ENCODE peak calls at places on chromosomes 12 and 14, in eight cellular contexts. F is HepG2, A is fibroblast of lung, J is OCI-LY7, C is mesendoderm, Q is PC-9, U is H1, H is IMR-90. E is an unnamed sample.

GRCh38 chr12:131912526-131913274 is 16.4 kb upstream of the PUS1 start:
- DNase-seq in Q (no peak), U (no peak), H (peak), A (peak), J (no peak), C (peak), F (peak), E (no peak)

GRCh38 chr12:113221997-113222729 is 899 bp downstream of the TPCN1 start:
- DNase-seq in F (no peak), H (no peak), J (peak), A (no peak), C (no peak), U (no peak), Q (peak), E (no peak)

GRCh38 chr12:125240717-125241116 is 175.5 kb downstream of the AACS start:
- DNase-seq in Q (no peak), F (no peak), C (no peak), A (no peak), U (no peak), J (no peak), H (no peak), E (no peak)

GRCh38 chr12:240566-240965 is 22.1 kb downstream of the SLC6A13 start:
- DNase-seq in U (no peak), A (no peak), Q (no peak), C (no peak), F (no peak), H (no peak), J (no peak), E (no peak)

GRCh38 chr12:123757555-123757954 is 4.5 kb upstream of the DNAH10 start:
- DNase-seq in Q (no peak), U (no peak), J (no peak), F (no peak), A (peak), C (no peak), H (peak), E (no peak)

GRCh38 chr14:69055125-69055524 is 76.0 kb upstream of the ACTN1 start:
- DNase-seq in J (no peak), Q (peak), H (peak), A (peak), U (no peak), C (no peak), F (no peak), E (no peak)

GRCh38 chr12:122076743-122077495 is 1.6 kb upstream of the MLXIP start:
- DNase-seq in C (no peak), A (no peak), H (no peak), J (peak), U (no peak), Q (no peak), F (peak), E (no peak)

GRCh38 chr12:53791735-53792326 is 40.1 kb upstream of the CISTR start:
- DNase-seq in F (no peak), U (peak), Q (peak), C (peak), H (no peak), J (peak), A (no peak), E (no peak)

GRCh38 chr14:99679111-99679510 is 5.0 kb upstream of the CYP46A1 start:
- DNase-seq in A (no peak), J (no peak), C (no peak), Q (no peak), H (no peak), F (no peak), U (no peak), E (no peak)

GRCh38 chr12:88897723-88898122 is 317.5 kb upstream of the KITLG start:
- DNase-seq in U (no peak), A (peak), F (no peak), Q (no peak), C (peak), J (no peak), H (peak), E (no peak)

GRCh38 chr12:51244269-51244668 is 5.6 kb downstream of the DAZAP2 start:
- DNase-seq in J (no peak), U (no peak), H (peak), Q (no peak), A (no peak), C (no peak), F (no peak), E (no peak)

GRCh38 chr12:131432532-131433260 is 278.2 kb upstream of the SFSWAP start:
- DNase-seq in J (peak), F (no peak), A (no peak), Q (no peak), C (no peak), H (no peak), U (no peak), E (no peak)

GRCh38 chr12:43891856-43892574 is 56.1 kb downstream of the TMEM117 start:
- DNase-seq in H (peak), C (no peak), A (no peak), J (no peak), U (no peak), Q (no peak), F (peak), E (no peak)

GRCh38 chr12:122282066-122282465 is 15.8 kb upstream of the VPS33A start:
- DNase-seq in F (no peak), C (peak), H (peak), Q (no peak), J (no peak), A (peak), U (no peak), E (no peak)

GRCh38 chr14:68492889-68493288 is 300.0 kb downstream of the ZFP36L1 start:
- DNase-seq in Q (no peak), U (no peak), C (no peak), A (no peak), J (no peak), H (no peak), F (no peak), E (no peak)

GRCh38 chr12:108459106-108459505 is 56.0 kb upstream of the FICD start:
- DNase-seq in A (no peak), C (no peak), Q (no peak), U (no peak), F (no peak), J (no peak), H (no peak), E (no peak)

GRCh38 chr12:93699271-93700141 is 22.3 kb downstream of the CRADD start:
- DNase-seq in J (no peak), A (peak), U (no peak), F (peak), Q (peak), C (no peak), H (peak), E (no peak)

GRCh38 chr12:10221846-10222245 is 9.2 kb downstream of the GABARAPL1 start:
- DNase-seq in U (no peak), F (no peak), A (no peak), J (no peak), Q (no peak), C (no peak), H (no peak), E (no peak)

GRCh38 chr12:42923564-42923963 is 334.0 kb upstream of the PRICKLE1 start:
- DNase-seq in J (no peak), Q (no peak), F (no peak), H (no peak), C (no peak), U (no peak), A (no peak), E (no peak)

GRCh38 chr12:84913151-84913550 is 552 bp upstream of the SLC6A15 start:
- DNase-seq in C (peak), A (peak), U (no peak), H (no peak), Q (no peak), J (no peak), F (no peak), E (no peak)

GRCh38 chr14:92924247-92924646 is 1.3 kb downstream of the CHGA start:
- DNase-seq in U (no peak), J (peak), F (no peak), A (no peak), Q (no peak), H (no peak), C (peak), E (no peak)

GRCh38 chr12:65462506-65462905 is 184.0 kb downstream of the MSRB3 start:
- DNase-seq in F (no peak), J (no peak), A (no peak), H (no peak), Q (no peak), C (no peak), U (no peak), E (no peak)

DNA sequence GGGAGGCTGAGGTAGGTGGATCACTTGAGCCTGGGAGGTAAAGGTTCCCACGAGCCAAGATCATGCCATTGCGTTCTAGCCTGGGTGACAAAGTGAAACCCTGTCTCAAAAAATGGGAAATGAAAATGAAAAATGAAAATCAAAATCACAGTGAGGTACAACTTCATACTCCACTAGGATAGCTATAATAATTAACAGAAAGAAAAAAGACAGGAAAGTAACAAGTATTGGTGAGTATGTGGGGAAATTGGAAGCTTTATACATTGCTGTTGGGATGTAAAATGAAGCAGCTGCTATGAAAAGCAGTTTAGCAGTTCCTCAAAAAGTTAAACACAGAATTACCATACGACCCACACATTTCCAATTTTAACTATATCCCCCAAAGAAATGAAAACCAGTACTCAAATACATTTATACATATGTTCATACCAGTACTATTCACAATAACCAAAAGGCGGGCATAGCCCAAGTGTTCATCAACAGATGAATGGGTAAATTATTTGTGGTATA is 22.2 kb downstream of the SGPP1 start:
- DNase-seq in U (no peak), J (peak), A (no peak), C (no peak), Q (no peak), F (no peak), H (no peak), E (no peak)
- H3K4me2 ChIP-seq in U (no peak), J (peak), A (no peak), C (no peak), Q (no peak), F (no peak), H (no peak), E (no peak)

GRCh38 chr14:23481992-23482813 is 12.7 kb downstream of the NGDN start:
- DNase-seq in C (peak), F (no peak), U (no peak), Q (no peak), J (no peak), A (no peak), H (no peak), E (no peak)

GRCh38 chr14:23481362-23481970 is 12.0 kb downstream of the NGDN start:
- DNase-seq in H (peak), F (no peak), Q (no peak), J (no peak), A (peak), U (no peak), C (peak), E (no peak)

GRCh38 chr14:23485311-23485710 is 15.8 kb downstream of the NGDN start:
- DNase-seq in A (no peak), C (peak), J (no peak), F (no peak), H (no peak), U (no peak), Q (no peak), E (no peak)

GRCh38 chr14:23483216-23483854 is 13.8 kb downstream of the NGDN start:
- DNase-seq in A (peak), F (peak), H (peak), U (no peak), J (peak), Q (no peak), C (peak), E (no peak)

DNA sequence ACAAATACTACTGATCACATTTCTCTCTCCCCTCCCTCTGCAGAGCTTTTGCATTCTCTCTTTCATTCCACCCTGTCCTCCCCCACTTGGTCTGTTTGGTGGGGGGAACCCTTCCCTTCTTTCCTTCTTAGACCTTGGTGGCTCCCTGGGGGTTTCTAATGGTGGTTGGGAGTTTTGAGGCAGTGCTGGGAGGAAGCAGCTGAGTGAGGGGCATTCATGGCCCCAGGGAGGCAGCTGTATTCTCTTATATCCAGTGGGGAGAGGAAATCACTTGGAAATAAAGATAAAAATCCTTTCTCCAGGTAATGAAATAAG is 13.3 kb downstream of the NGDN start:
- DNase-seq in C (no peak), A (no peak), U (no peak), F (no peak), J (no peak), H (no peak), Q (no peak), E (no peak)
- H3K4me2 ChIP-seq in C (no peak), A (no peak), U (peak), F (no peak), J (no peak), H (no peak), Q (no peak), E (no peak)

GRCh38 chr12:6343518-6343917 is 1.6 kb upstream of the TNFRSF1A start:
- DNase-seq in F (no peak), U (no peak), H (no peak), Q (no peak), J (no peak), C (peak), A (no peak), E (no peak)

GRCh38 chr12:6345319-6346071 is 3.6 kb upstream of the TNFRSF1A start:
- DNase-seq in A (peak), C (no peak), J (peak), U (no peak), Q (peak), H (peak), F (peak), E (peak)

GRCh38 chr12:6346235-6346832 is 4.5 kb upstream of the TNFRSF1A start:
- DNase-seq in U (no peak), H (no peak), Q (no peak), A (no peak), J (no peak), C (no peak), F (no peak), E (no peak)

GRCh38 chr12:6347367-6348338 is 5.8 kb upstream of the TNFRSF1A start:
- DNase-seq in F (no peak), J (no peak), Q (no peak), U (no peak), A (peak), C (no peak), H (peak), E (no peak)

DNA sequence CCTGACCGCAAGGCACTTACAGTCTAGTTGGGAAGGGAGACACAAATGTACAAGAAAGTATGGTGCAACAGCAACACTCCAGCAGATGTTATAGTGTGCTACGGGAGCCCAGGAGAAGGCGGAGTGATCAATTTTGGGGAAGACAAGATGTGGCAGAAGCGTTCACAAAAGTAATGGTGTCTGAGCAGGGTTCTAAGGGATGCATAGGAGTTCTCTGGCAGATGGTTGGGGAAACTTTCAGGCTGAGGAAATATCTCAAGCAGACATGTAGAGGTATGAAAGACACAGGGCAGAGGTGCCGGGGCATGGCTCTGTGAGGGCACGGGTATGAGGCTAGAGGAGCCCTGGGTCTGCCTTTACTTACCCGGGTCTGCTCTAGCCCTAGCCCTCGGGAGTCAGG is 5.1 kb upstream of the TNFRSF1A start:
- DNase-seq in H (no peak), C (no peak), A (no peak), F (no peak), J (no peak), Q (no peak), U (no peak), E (no peak)
- H3K4me2 ChIP-seq in H (no peak), C (no peak), A (no peak), F (no peak), J (no peak), Q (no peak), U (no peak), E (no peak)

GRCh38 chr12:75852956-75853355 is 178.6 kb downstream of the PHLDA1 start:
- DNase-seq in C (no peak), F (no peak), J (no peak), Q (no peak), U (no peak), A (no peak), H (no peak), E (no peak)

GRCh38 chr12:75848533-75848932 is 183.0 kb downstream of the PHLDA1 start:
- DNase-seq in Q (no peak), A (peak), C (no peak), U (no peak), J (no peak), H (peak), F (no peak), E (no peak)

GRCh38 chr12:75848961-75849360 is 182.6 kb downstream of the PHLDA1 start:
- DNase-seq in J (no peak), Q (no peak), A (no peak), U (no peak), H (no peak), F (no peak), C (no peak), E (no peak)

GRCh38 chr12:75852143-75852542 is 179.4 kb downstream of the PHLDA1 start:
- DNase-seq in H (peak), Q (no peak), F (no peak), J (no peak), U (no peak), C (no peak), A (no peak), E (peak)

GRCh38 chr12:75850751-75851462 is 180.7 kb downstream of the PHLDA1 start:
- DNase-seq in H (peak), F (no peak), C (peak), Q (peak), A (peak), J (no peak), U (no peak), E (peak)
- H3K4me2 ChIP-seq in H (no peak), F (no peak), C (no peak), Q (peak), A (no peak), J (no peak), U (no peak), E (peak)

GRCh38 chr12:90029317-90029716 is 320.7 kb upstream of the ATP2B1 start:
- DNase-seq in U (no peak), Q (no peak), F (no peak), A (no peak), J (no peak), H (no peak), C (no peak), E (no peak)
- H3K4me2 ChIP-seq in U (no peak), Q (peak), F (no peak), A (no peak), J (no peak), H (no peak), C (no peak), E (no peak)

GRCh38 chr12:116274552-116275375 is 2.7 kb downstream of the MED13L start:
- DNase-seq in F (no peak), H (no peak), J (no peak), Q (no peak), U (no peak), A (no peak), C (peak), E (no peak)
- H3K4me2 ChIP-seq in F (peak), H (peak), J (peak), Q (peak), U (peak), A (peak), C (peak), E (peak)

GRCh38 chr14:70644016-70644415 is 2.3 kb downstream of the TTC9 start:
- DNase-seq in Q (no peak), C (no peak), U (no peak), A (no peak), J (no peak), H (no peak), F (no peak), E (no peak)

GRCh38 chr14:70648374-70648773 is 6.7 kb downstream of the TTC9 start:
- DNase-seq in U (no peak), F (no peak), H (no peak), A (no peak), C (no peak), J (no peak), Q (no peak), E (no peak)

GRCh38 chr14:70642313-70643235 is 858 bp downstream of the TTC9 start:
- DNase-seq in H (no peak), A (no peak), U (no peak), C (peak), J (peak), Q (no peak), F (no peak), E (no peak)

GRCh38 chr14:70646705-70647104 is 5.0 kb downstream of the TTC9 start:
- DNase-seq in H (no peak), U (no peak), A (no peak), J (no peak), C (peak), F (no peak), Q (no peak), E (no peak)

DNA sequence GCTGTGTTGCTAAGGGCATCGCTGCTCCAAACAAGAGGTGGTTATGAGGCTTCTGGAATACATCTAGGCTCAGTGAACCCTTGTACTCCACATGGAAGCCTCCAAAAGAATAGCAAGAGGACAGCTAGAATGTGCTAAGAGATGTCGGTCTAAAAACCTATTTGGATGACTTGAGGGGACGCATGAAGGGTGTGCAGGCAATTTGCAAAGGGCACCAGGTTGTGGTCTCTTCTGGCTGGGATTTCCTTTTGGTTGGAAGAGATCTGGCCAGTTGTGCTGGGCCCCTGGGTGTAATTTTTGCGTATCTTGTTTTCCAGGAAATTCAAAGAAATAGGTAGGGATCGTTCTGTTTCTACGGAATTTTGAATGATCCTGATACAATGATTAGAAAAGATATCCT is 4.2 kb downstream of the TTC9 start:
- DNase-seq in C (no peak), F (no peak), Q (no peak), A (no peak), J (no peak), U (no peak), H (no peak), E (no peak)
- H3K4me2 ChIP-seq in C (no peak), F (no peak), Q (no peak), A (no peak), J (peak), U (peak), H (no peak), E (no peak)

GRCh38 chr14:64554551-64554950 is 4.8 kb downstream of the PPP1R36 start:
- DNase-seq in U (no peak), H (no peak), Q (no peak), A (no peak), C (peak), F (no peak), J (no peak), E (no peak)

GRCh38 chr14:64550539-64551333 is 975 bp downstream of the PPP1R36 start:
- DNase-seq in F (no peak), Q (no peak), H (no peak), C (no peak), U (no peak), A (no peak), J (no peak), E (no peak)

GRCh38 chr14:64549805-64550538 is at the start of gene PPP1R36:
- DNase-seq in J (no peak), Q (no peak), F (no peak), C (peak), H (no peak), A (peak), U (no peak), E (no peak)

GRCh38 chr14:64544607-64545312 is 4.2 kb downstream of the HSPA2 start:
- DNase-seq in U (no peak), C (peak), F (no peak), J (no peak), Q (no peak), A (no peak), H (peak), E (no peak)

DNA sequence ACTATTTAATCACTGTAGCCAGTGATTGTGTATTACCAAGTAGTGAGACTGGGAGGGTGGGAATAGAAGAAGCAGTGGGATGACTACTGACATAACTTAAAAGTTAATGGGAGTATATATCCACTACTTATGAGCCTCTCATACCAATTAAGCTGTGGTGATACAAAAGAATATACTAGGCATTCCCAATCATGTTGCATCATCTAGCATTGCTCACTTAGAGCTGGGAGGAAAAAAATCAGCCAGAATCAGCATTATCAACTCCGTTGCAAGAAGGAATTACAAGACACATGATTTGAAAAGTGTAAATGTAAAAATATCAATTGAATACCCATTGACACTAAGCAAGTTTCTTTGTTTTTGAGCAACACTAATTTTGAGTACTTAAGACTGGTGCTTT is 745 bp upstream of the PPP1R36 start:
- DNase-seq in H (peak), C (no peak), F (no peak), Q (no peak), J (no peak), A (no peak), U (no peak), E (no peak)
- H3K4me2 ChIP-seq in H (no peak), C (no peak), F (no peak), Q (no peak), J (no peak), A (no peak), U (no peak), E (peak)